ENCODE peak calls at places on chromosomes 7 and 10, in nine cellular contexts. One of them, this sample, is unnamed.

GRCh38 chr10:13839430-13839986 is 252.7 kb downstream of the PRPF18 start:
- DNase-seq in hippocampal formation: no peak
- DNase-seq in H54: peak
- DNase-seq in EH: peak
- DNase-seq in endothelial cell: no peak
- DNase-seq in stimulated activated CD4-positive, alpha-beta T cell treated with anti-CD3 and anti-CD28 coated beads, Interleukin-15, amount 100 ng/mL, for 24 hours: no peak
- DNase-seq in PC-3: peak
- DNase-seq in NCI-H1694 treated with DMSO at 0.1 percent for 48 hours: no peak
- DNase-seq in midbrain: no peak
- DNase-seq in this sample: no peak

GRCh38 chr10:48506147-48506917 is 98.5 kb downstream of the ARHGAP22 start:
- DNase-seq in hippocampal formation: peak
- DNase-seq in H54: no peak
- DNase-seq in EH: peak
- DNase-seq in endothelial cell: no peak
- DNase-seq in stimulated activated CD4-positive, alpha-beta T cell treated with anti-CD3 and anti-CD28 coated beads, Interleukin-15, amount 100 ng/mL, for 24 hours: peak
- DNase-seq in PC-3: peak
- DNase-seq in NCI-H1694 treated with DMSO at 0.1 percent for 48 hours: no peak
- DNase-seq in midbrain: no peak
- DNase-seq in this sample: peak

GRCh38 chr10:119724630-119725549 is 960 bp upstream of the INPP5F start:
- DNase-seq in hippocampal formation: peak
- DNase-seq in H54: no peak
- DNase-seq in EH: peak
- DNase-seq in endothelial cell: no peak
- DNase-seq in stimulated activated CD4-positive, alpha-beta T cell treated with anti-CD3 and anti-CD28 coated beads, Interleukin-15, amount 100 ng/mL, for 24 hours: no peak
- DNase-seq in PC-3: no peak
- DNase-seq in NCI-H1694 treated with DMSO at 0.1 percent for 48 hours: no peak
- DNase-seq in midbrain: no peak
- DNase-seq in this sample: peak

GRCh38 chr7:144720139-144720538 is 115.7 kb downstream of the TPK1 start:
- DNase-seq in hippocampal formation: no peak
- DNase-seq in H54: peak
- DNase-seq in EH: no peak
- DNase-seq in endothelial cell: no peak
- DNase-seq in stimulated activated CD4-positive, alpha-beta T cell treated with anti-CD3 and anti-CD28 coated beads, Interleukin-15, amount 100 ng/mL, for 24 hours: peak
- DNase-seq in PC-3: peak
- DNase-seq in NCI-H1694 treated with DMSO at 0.1 percent for 48 hours: no peak
- DNase-seq in midbrain: no peak
- DNase-seq in this sample: no peak

GRCh38 chr10:132308588-132309451 is 1.1 kb upstream of the STK32C start:
- DNase-seq in hippocampal formation: no peak
- DNase-seq in H54: no peak
- DNase-seq in EH: no peak
- DNase-seq in endothelial cell: no peak
- DNase-seq in stimulated activated CD4-positive, alpha-beta T cell treated with anti-CD3 and anti-CD28 coated beads, Interleukin-15, amount 100 ng/mL, for 24 hours: no peak
- DNase-seq in PC-3: no peak
- DNase-seq in NCI-H1694 treated with DMSO at 0.1 percent for 48 hours: no peak
- DNase-seq in midbrain: no peak
- DNase-seq in this sample: peak

GRCh38 chr10:27446091-27446918 is 57.8 kb upstream of the RAB18 start:
- DNase-seq in hippocampal formation: peak
- DNase-seq in H54: no peak
- DNase-seq in EH: peak
- DNase-seq in endothelial cell: no peak
- DNase-seq in stimulated activated CD4-positive, alpha-beta T cell treated with anti-CD3 and anti-CD28 coated beads, Interleukin-15, amount 100 ng/mL, for 24 hours: no peak
- DNase-seq in PC-3: peak
- DNase-seq in NCI-H1694 treated with DMSO at 0.1 percent for 48 hours: peak
- DNase-seq in midbrain: peak
- DNase-seq in this sample: peak

GRCh38 chr10:114632869-114633715 is 25.0 kb downstream of the ABLIM1 start:
- DNase-seq in hippocampal formation: no peak
- DNase-seq in H54: peak
- DNase-seq in EH: peak
- DNase-seq in endothelial cell: no peak
- DNase-seq in stimulated activated CD4-positive, alpha-beta T cell treated with anti-CD3 and anti-CD28 coated beads, Interleukin-15, amount 100 ng/mL, for 24 hours: no peak
- DNase-seq in PC-3: peak
- DNase-seq in NCI-H1694 treated with DMSO at 0.1 percent for 48 hours: peak
- DNase-seq in midbrain: no peak
- DNase-seq in this sample: no peak

GRCh38 chr7:2104107-2104710 is 128.5 kb downstream of the MAD1L1 start:
- DNase-seq in hippocampal formation: no peak
- DNase-seq in H54: no peak
- DNase-seq in EH: peak
- DNase-seq in endothelial cell: peak
- DNase-seq in stimulated activated CD4-positive, alpha-beta T cell treated with anti-CD3 and anti-CD28 coated beads, Interleukin-15, amount 100 ng/mL, for 24 hours: peak
- DNase-seq in PC-3: no peak
- DNase-seq in NCI-H1694 treated with DMSO at 0.1 percent for 48 hours: no peak
- DNase-seq in midbrain: peak
- DNase-seq in this sample: peak

GRCh38 chr7:128941323-128941890 is 3.7 kb downstream of the IRF5 start:
- DNase-seq in hippocampal formation: no peak
- DNase-seq in H54: no peak
- DNase-seq in EH: no peak
- DNase-seq in endothelial cell: no peak
- DNase-seq in stimulated activated CD4-positive, alpha-beta T cell treated with anti-CD3 and anti-CD28 coated beads, Interleukin-15, amount 100 ng/mL, for 24 hours: no peak
- DNase-seq in PC-3: no peak
- DNase-seq in NCI-H1694 treated with DMSO at 0.1 percent for 48 hours: no peak
- DNase-seq in midbrain: no peak
- DNase-seq in this sample: no peak

GRCh38 chr10:101780818-101781654 is 2.2 kb downstream of the NPM3 start:
- DNase-seq in hippocampal formation: peak
- DNase-seq in H54: peak
- DNase-seq in EH: peak
- DNase-seq in endothelial cell: peak
- DNase-seq in stimulated activated CD4-positive, alpha-beta T cell treated with anti-CD3 and anti-CD28 coated beads, Interleukin-15, amount 100 ng/mL, for 24 hours: peak
- DNase-seq in PC-3: peak
- DNase-seq in NCI-H1694 treated with DMSO at 0.1 percent for 48 hours: peak
- DNase-seq in midbrain: peak
- DNase-seq in this sample: peak

GRCh38 chr10:8444630-8445029 is 390.1 kb downstream of the GATA3 start:
- DNase-seq in hippocampal formation: no peak
- DNase-seq in H54: no peak
- DNase-seq in EH: peak
- DNase-seq in endothelial cell: peak
- DNase-seq in stimulated activated CD4-positive, alpha-beta T cell treated with anti-CD3 and anti-CD28 coated beads, Interleukin-15, amount 100 ng/mL, for 24 hours: peak
- DNase-seq in PC-3: peak
- DNase-seq in NCI-H1694 treated with DMSO at 0.1 percent for 48 hours: no peak
- DNase-seq in midbrain: peak
- DNase-seq in this sample: no peak

GRCh38 chr7:41465571-41465970 is 237.3 kb downstream of the INHBA start:
- DNase-seq in hippocampal formation: no peak
- DNase-seq in H54: no peak
- DNase-seq in EH: no peak
- DNase-seq in endothelial cell: no peak
- DNase-seq in stimulated activated CD4-positive, alpha-beta T cell treated with anti-CD3 and anti-CD28 coated beads, Interleukin-15, amount 100 ng/mL, for 24 hours: no peak
- DNase-seq in PC-3: no peak
- DNase-seq in NCI-H1694 treated with DMSO at 0.1 percent for 48 hours: no peak
- DNase-seq in midbrain: no peak
- DNase-seq in this sample: no peak

GRCh38 chr10:87915406-87915805 is 52.0 kb downstream of the PTEN start:
- DNase-seq in hippocampal formation: no peak
- DNase-seq in H54: no peak
- DNase-seq in EH: no peak
- DNase-seq in endothelial cell: no peak
- DNase-seq in stimulated activated CD4-positive, alpha-beta T cell treated with anti-CD3 and anti-CD28 coated beads, Interleukin-15, amount 100 ng/mL, for 24 hours: no peak
- DNase-seq in PC-3: no peak
- DNase-seq in NCI-H1694 treated with DMSO at 0.1 percent for 48 hours: no peak
- DNase-seq in midbrain: no peak
- DNase-seq in this sample: no peak

GRCh38 chr7:56639173-56639746 is 493.0 kb downstream of the ZNF479 start:
- DNase-seq in hippocampal formation: no peak
- DNase-seq in H54: no peak
- DNase-seq in EH: no peak
- DNase-seq in endothelial cell: no peak
- DNase-seq in stimulated activated CD4-positive, alpha-beta T cell treated with anti-CD3 and anti-CD28 coated beads, Interleukin-15, amount 100 ng/mL, for 24 hours: no peak
- DNase-seq in PC-3: no peak
- DNase-seq in NCI-H1694 treated with DMSO at 0.1 percent for 48 hours: no peak
- DNase-seq in midbrain: no peak
- DNase-seq in this sample: no peak

GRCh38 chr7:77727527-77727926 is 31.3 kb downstream of the RSBN1L start:
- DNase-seq in hippocampal formation: no peak
- DNase-seq in H54: no peak
- DNase-seq in EH: no peak
- DNase-seq in endothelial cell: no peak
- DNase-seq in stimulated activated CD4-positive, alpha-beta T cell treated with anti-CD3 and anti-CD28 coated beads, Interleukin-15, amount 100 ng/mL, for 24 hours: no peak
- DNase-seq in PC-3: no peak
- DNase-seq in NCI-H1694 treated with DMSO at 0.1 percent for 48 hours: peak
- DNase-seq in midbrain: no peak
- DNase-seq in this sample: peak

GRCh38 chr7:101567231-101567630 is 61.9 kb downstream of the MYL10 start:
- DNase-seq in hippocampal formation: no peak
- DNase-seq in H54: no peak
- DNase-seq in EH: no peak
- DNase-seq in endothelial cell: no peak
- DNase-seq in stimulated activated CD4-positive, alpha-beta T cell treated with anti-CD3 and anti-CD28 coated beads, Interleukin-15, amount 100 ng/mL, for 24 hours: no peak
- DNase-seq in PC-3: no peak
- DNase-seq in NCI-H1694 treated with DMSO at 0.1 percent for 48 hours: no peak
- DNase-seq in midbrain: no peak
- DNase-seq in this sample: peak

GRCh38 chr10:22159180-22159579 is 58.6 kb downstream of the EBLN1 start:
- DNase-seq in hippocampal formation: no peak
- DNase-seq in H54: no peak
- DNase-seq in EH: no peak
- DNase-seq in endothelial cell: no peak
- DNase-seq in stimulated activated CD4-positive, alpha-beta T cell treated with anti-CD3 and anti-CD28 coated beads, Interleukin-15, amount 100 ng/mL, for 24 hours: no peak
- DNase-seq in PC-3: no peak
- DNase-seq in NCI-H1694 treated with DMSO at 0.1 percent for 48 hours: no peak
- DNase-seq in midbrain: no peak
- DNase-seq in this sample: no peak

GRCh38 chr10:103736763-103737162 is 118.6 kb downstream of the SH3PXD2A start:
- DNase-seq in hippocampal formation: no peak
- DNase-seq in H54: no peak
- DNase-seq in EH: peak
- DNase-seq in endothelial cell: no peak
- DNase-seq in stimulated activated CD4-positive, alpha-beta T cell treated with anti-CD3 and anti-CD28 coated beads, Interleukin-15, amount 100 ng/mL, for 24 hours: no peak
- DNase-seq in PC-3: peak
- DNase-seq in NCI-H1694 treated with DMSO at 0.1 percent for 48 hours: no peak
- DNase-seq in midbrain: no peak
- DNase-seq in this sample: peak

This sample was measured in DMS53.